ENCODE peak calls at places on chromosome 4, in eight cellular contexts. Z, Q, H, T, P, X, J and S are unnamed samples. For H3K4me1, the result is how much of the 10 kb centered on the place peaks cover.

GRCh38 chr4:138953962-138954371 is 61.6 kb upstream of the NOCT start:
- DNase-seq in H (no peak), J (no peak), Z (no peak), T (no peak), Q (no peak), P (no peak), X (no peak), S (no peak)

GRCh38 chr4:157076578-157076947 is 613 bp downstream of the GLRB start:
- DNase-seq in J (no peak), X (peak), T (no peak), P (no peak), Q (no peak), Z (no peak), H (no peak), S (no peak)

GRCh38 chr4:5993876-5994811 is 24.1 kb downstream of the C4orf50 start:
- DNase-seq in T (no peak), Z (no peak), X (no peak), J (no peak), Q (no peak), P (peak), H (no peak), S (no peak)

GRCh38 chr4:102423375-102423774 is 77.8 kb upstream of the NFKB1 start:
- DNase-seq in X (no peak), Z (no peak), T (no peak), P (no peak), H (no peak), J (no peak), Q (no peak), S (no peak)

GRCh38 chr4:1987296-1987695 is 21.5 kb downstream of the NELFA start:
- DNase-seq in T (no peak), P (no peak), H (no peak), Q (no peak), J (no peak), X (peak), Z (no peak), S (no peak)

GRCh38 chr4:97987019-97987648 is 156.1 kb downstream of the STPG2 start:
- DNase-seq in J (no peak), Q (no peak), T (peak), P (no peak), Z (no peak), X (no peak), H (no peak), S (no peak)

GRCh38 chr4:155578726-155579385 is 87.8 kb upstream of the GUCY1A1 start:
- DNase-seq in Q (no peak), T (no peak), P (no peak), Z (no peak), J (no peak), H (no peak), X (no peak), S (no peak)

GRCh38 chr4:186887211-186887785 is 163.6 kb upstream of the FAT1 start:
- DNase-seq in Z (no peak), P (no peak), T (no peak), J (no peak), Q (no peak), X (no peak), H (no peak), S (no peak)

GRCh38 chr4:115110191-115111166 is 2.9 kb downstream of the NDST4 start:
- DNase-seq in H (no peak), J (no peak), X (peak), Z (no peak), P (no peak), T (no peak), Q (no peak), S (no peak)

GRCh38 chr4:165813606-165814005 is 59.4 kb upstream of the TLL1 start:
- DNase-seq in Z (no peak), J (no peak), Q (no peak), T (no peak), X (no peak), H (no peak), P (no peak), S (no peak)

GRCh38 chr4:69098470-69098869 is 2.2 kb downstream of the UGT2B7 start:
- DNase-seq in P (no peak), T (peak), J (no peak), Q (no peak), H (no peak), X (no peak), Z (no peak), S (no peak)

GRCh38 chr4:124913237-124913636 is 200.7 kb upstream of the ANKRD50 start:
- DNase-seq in T (no peak), J (no peak), P (no peak), Q (no peak), Z (no peak), H (no peak), X (no peak), S (no peak)

GRCh38 chr4:8198206-8198905 is 734 bp upstream of the SH3TC1 start:
- DNase-seq in J (peak), Q (peak), P (no peak), X (no peak), T (no peak), H (no peak), Z (no peak), S (peak)

GRCh38 chr4:77044458-77045124 is 31.2 kb downstream of the CCNI start:
- DNase-seq in Q (no peak), P (no peak), X (no peak), H (peak), J (peak), Z (no peak), T (peak), S (no peak)

GRCh38 chr4:85777908-85778808 is 303.2 kb downstream of the ARHGAP24 start:
- DNase-seq in Z (no peak), Q (no peak), P (no peak), H (no peak), T (no peak), J (peak), X (no peak), S (no peak)

GRCh38 chr4:82043081-82043808 is 330.5 kb downstream of the HNRNPD start:
- DNase-seq in Z (no peak), J (no peak), Q (peak), H (peak), P (no peak), T (peak), X (no peak), S (peak)

GRCh38 chr4:34615315-34615714 is 1629.0 kb downstream of the ARAP2 start:
- DNase-seq in Q (no peak), H (no peak), Z (no peak), X (no peak), J (no peak), P (no peak), T (no peak), S (no peak)

GRCh38 chr4:37516057-37516775 is 170.0 kb downstream of the RELL1 start:
- DNase-seq in Q (no peak), J (no peak), P (no peak), H (no peak), Z (no peak), X (no peak), T (no peak), S (no peak)

GRCh38 chr4:46956451-46956850 is 36.9 kb downstream of the GABRA4 start:
- DNase-seq in J (no peak), Z (no peak), X (no peak), H (no peak), Q (no peak), T (no peak), P (no peak), S (no peak)

GRCh38 chr4:135508006-135508714 is 1306.6 kb upstream of the PABPC4L start:
- DNase-seq in T (no peak), P (no peak), Q (no peak), X (no peak), H (no peak), Z (no peak), J (no peak), S (no peak)

GRCh38 chr4:84994280-84994679 is 27.8 kb upstream of the WDFY3 start:
- DNase-seq in J (no peak), H (no peak), Q (no peak), P (no peak), X (no peak), Z (no peak), T (no peak), S (no peak)

GRCh38 chr4:152961752-152962117 is 25.6 kb downstream of the FHDC1 start:
- DNase-seq in Q (no peak), J (no peak), H (no peak), P (no peak), X (no peak), Z (no peak), T (no peak), S (no peak)

GRCh38 chr4:72446353-72447055 is 122.5 kb downstream of the ADAMTS3 start:
- DNase-seq in H (no peak), X (no peak), J (no peak), T (no peak), Z (no peak), Q (no peak), P (no peak), S (no peak)

GRCh38 chr4:108473163-108473720 is 147.1 kb upstream of the RPL34 start:
- DNase-seq in J (no peak), H (no peak), P (no peak), Z (no peak), Q (no peak), X (no peak), T (no peak), S (no peak)

GRCh38 chr4:52837716-52838558 is 24.2 kb upstream of the RASL11B start:
- DNase-seq in X (no peak), J (no peak), Q (no peak), P (no peak), T (peak), H (no peak), Z (no peak), S (no peak)

GRCh38 chr4:24071612-24072372 is 181.9 kb upstream of the PPARGC1A start:
- DNase-seq in X (no peak), Z (no peak), P (no peak), T (no peak), Q (no peak), J (no peak), H (no peak), S (no peak)
- TF ChIP-seq CTCF in X (no peak), Z (no peak), P (no peak), T (no peak), Q (no peak), J (no peak), H (no peak), S (no peak)

DNA sequence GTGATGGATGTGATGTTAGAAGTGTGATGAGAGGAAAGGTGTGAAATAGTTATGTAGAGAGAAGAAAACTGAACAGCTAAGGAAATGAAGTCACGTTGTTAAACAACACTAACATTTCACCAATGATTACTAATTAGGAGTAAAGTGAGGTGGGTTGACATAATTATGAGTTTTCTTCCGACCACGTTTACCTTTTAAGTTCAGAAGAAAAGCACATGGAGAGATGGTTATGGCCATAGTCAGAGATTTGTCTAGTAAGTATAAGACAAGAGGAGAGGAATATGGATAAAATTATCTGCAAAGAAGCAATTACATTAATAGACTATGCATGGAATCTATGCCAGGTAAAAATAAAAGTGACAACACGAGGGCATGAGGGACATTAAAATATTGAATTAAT is 551.3 kb upstream of the TECRL start:
- DNase-seq in J (no peak), H (no peak), Z (no peak), P (no peak), T (no peak), X (no peak), Q (no peak), S (no peak)
- H3K4me1 ChIP-seq in J (under half), H (under half), Z (under half), P (under half), T (under half), X (under half), Q (under half), S (under half)

GRCh38 chr4:55172694-55173287 is 47.4 kb upstream of the KDR start:
- DNase-seq in T (no peak), X (no peak), H (no peak), P (no peak), J (no peak), Z (no peak), Q (no peak), S (no peak)
- TF ChIP-seq EP300 in T (no peak), X (no peak), H (no peak), P (no peak), J (no peak), Z (peak), Q (peak), S (no peak)

GRCh38 chr4:42767669-42768068 is 110.8 kb upstream of the ATP8A1 start:
- DNase-seq in X (no peak), Q (no peak), J (no peak), Z (no peak), T (no peak), P (no peak), H (no peak), S (no peak)

GRCh38 chr4:42761804-42762203 is 104.9 kb upstream of the ATP8A1 start:
- DNase-seq in J (no peak), Q (no peak), X (no peak), P (no peak), Z (no peak), T (no peak), H (no peak), S (no peak)
- TF ChIP-seq CTCF in J (no peak), Q (no peak), X (no peak), P (no peak), Z (no peak), T (no peak), H (no peak), S (no peak)

GRCh38 chr4:113641025-113641431 is 120.5 kb downstream of the CAMK2D start:
- DNase-seq in P (no peak), H (no peak), T (peak), Z (no peak), X (no peak), J (peak), Q (no peak), S (no peak)
- H3K4me1 ChIP-seq in P (under half), H (under half), T (half or more), Z (half or more), X (under half), J (half or more), Q (under half), S (under half)

DNA sequence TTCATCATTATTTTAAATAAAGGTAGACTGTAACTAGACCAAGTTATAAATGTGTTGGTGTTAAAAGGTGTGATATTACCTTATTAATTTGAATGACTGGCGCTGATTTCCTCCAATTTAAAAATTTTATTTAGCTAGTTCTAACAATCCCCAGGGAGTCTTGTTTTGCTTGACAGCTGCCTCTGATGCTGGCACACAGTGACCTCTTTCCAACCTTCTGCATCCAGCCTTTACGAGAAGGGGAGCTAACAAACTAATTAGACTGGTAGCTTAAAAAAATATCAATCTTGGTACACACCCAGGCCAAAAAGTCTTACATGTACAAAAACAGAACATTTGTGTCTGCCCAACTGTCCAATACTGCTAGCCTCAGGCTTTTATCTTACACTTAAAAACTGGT is 51.8 kb upstream of the ENPEP start:
- DNase-seq in P (no peak), J (no peak), Z (no peak), T (no peak), H (no peak), Q (no peak), X (no peak), S (no peak)
- TF ChIP-seq EP300 in P (no peak), J (no peak), Z (no peak), T (no peak), H (no peak), Q (no peak), X (no peak), S (no peak)

DNA sequence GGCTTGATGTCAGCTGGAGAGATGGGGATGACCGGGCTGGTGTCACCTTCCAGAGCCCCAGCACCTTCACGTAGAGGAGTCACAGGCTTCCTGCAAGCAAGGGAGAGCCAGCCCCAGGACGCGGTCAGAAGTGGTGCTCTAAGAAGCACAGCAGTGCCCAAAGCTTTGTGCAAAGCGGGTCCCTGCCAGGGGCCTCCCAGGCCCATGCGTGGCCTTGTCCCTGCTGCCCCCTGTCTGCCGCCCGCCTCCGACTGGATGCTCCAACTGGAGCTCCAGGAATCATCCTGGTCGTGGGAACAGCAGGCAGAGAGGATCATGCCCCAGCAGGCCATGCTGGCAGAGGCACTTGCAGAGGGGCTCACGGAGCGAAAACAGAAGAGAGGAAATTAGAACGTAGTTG is 40.1 kb upstream of the LRPAP1 start:
- DNase-seq in Q (no peak), P (no peak), H (no peak), X (no peak), T (no peak), Z (no peak), J (no peak), S (no peak)
- TF ChIP-seq CTCF in Q (no peak), P (no peak), H (no peak), X (no peak), T (peak), Z (no peak), J (no peak), S (no peak)

DNA sequence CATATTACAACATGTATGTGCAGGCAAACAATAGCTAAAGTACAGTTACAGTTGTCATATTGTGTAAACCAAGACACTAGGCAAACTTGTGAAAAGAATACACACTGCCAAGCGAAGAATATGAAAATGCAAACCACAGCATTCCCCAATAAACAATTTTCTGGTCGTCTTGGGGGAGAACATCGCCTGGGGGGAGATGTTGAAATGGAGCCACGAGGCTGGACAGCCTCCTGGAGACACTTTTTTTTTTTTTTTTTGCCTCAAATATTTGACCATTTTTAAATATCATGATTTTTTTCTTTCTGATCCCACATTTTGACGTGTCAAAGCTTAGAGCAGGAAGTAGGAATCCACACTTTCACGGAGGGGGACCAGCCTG is 51.7 kb upstream of the PDLIM3 start:
- DNase-seq in X (no peak), Q (no peak), Z (no peak), H (no peak), T (no peak), P (no peak), J (no peak), S (no peak)
- H3K4me1 ChIP-seq in X (under half), Q (under half), Z (under half), H (under half), T (under half), P (under half), J (under half), S (under half)

GRCh38 chr4:39043697-39044363 is 11.6 kb upstream of the TMEM156 start:
- DNase-seq in Q (no peak), Z (no peak), X (no peak), H (no peak), J (peak), P (no peak), T (peak), S (no peak)
- TF ChIP-seq EP300 in Q (peak), Z (no peak), X (no peak), H (no peak), J (peak), P (no peak), T (no peak), S (no peak)